ENCODE peak calls at places on chromosomes 5 and 9, in six cellular contexts. One of them, this sample, is unnamed. For H3K4me1, the result is how much of the 10 kb centered on the place peaks cover.

GRCh38 chr5:146048994-146049703 is 56.2 kb downstream of the PLAC8L1 start:
- ATAC-seq in Panc1: peak
- ATAC-seq in upper lobe of left lung: peak
- ATAC-seq in HCT116: peak
- ATAC-seq in K562: peak
- ATAC-seq in HepG2: peak
- ATAC-seq in this sample: peak

GRCh38 chr5:135965504-135965903 is 10.7 kb upstream of the LECT2 start:
- ATAC-seq in Panc1: no peak
- ATAC-seq in HepG2: no peak
- ATAC-seq in upper lobe of left lung: no peak
- ATAC-seq in K562: no peak
- ATAC-seq in HCT116: no peak
- ATAC-seq in this sample: no peak

GRCh38 chr5:134209477-134210240 is 16.2 kb downstream of the PPP2CA start:
- ATAC-seq in HCT116: no peak
- ATAC-seq in Panc1: no peak
- ATAC-seq in HepG2: no peak
- ATAC-seq in upper lobe of left lung: no peak
- ATAC-seq in K562: no peak
- ATAC-seq in this sample: no peak

GRCh38 chr5:133285583-133286021 is 233.8 kb downstream of the HSPA4 start:
- ATAC-seq in HCT116: peak
- ATAC-seq in upper lobe of left lung: peak
- ATAC-seq in Panc1: peak
- ATAC-seq in K562: peak
- ATAC-seq in HepG2: no peak
- ATAC-seq in this sample: peak

GRCh38 chr5:41418220-41419031 is 92.0 kb downstream of the PLCXD3 start:
- ATAC-seq in Panc1: peak
- ATAC-seq in HCT116: no peak
- ATAC-seq in upper lobe of left lung: no peak
- ATAC-seq in HepG2: no peak
- ATAC-seq in K562: no peak
- ATAC-seq in this sample: no peak

GRCh38 chr9:75229605-75230332 is 141.5 kb downstream of the OSTF1 start:
- ATAC-seq in K562: peak
- ATAC-seq in Panc1: no peak
- ATAC-seq in upper lobe of left lung: no peak
- ATAC-seq in HepG2: peak
- ATAC-seq in HCT116: peak
- ATAC-seq in this sample: peak

GRCh38 chr9:98888794-98889495 is 54.8 kb upstream of the COL15A1 start:
- ATAC-seq in HCT116: no peak
- ATAC-seq in Panc1: no peak
- ATAC-seq in HepG2: no peak
- ATAC-seq in K562: no peak
- ATAC-seq in upper lobe of left lung: no peak
- ATAC-seq in this sample: no peak

GRCh38 chr9:134928796-134929559 is 11.3 kb upstream of the FCN1 start:
- ATAC-seq in HepG2: no peak
- ATAC-seq in upper lobe of left lung: peak
- ATAC-seq in HCT116: no peak
- ATAC-seq in Panc1: no peak
- ATAC-seq in K562: no peak
- ATAC-seq in this sample: peak

GRCh38 chr9:125269014-125269397 is 7.4 kb downstream of the GAPVD1 start:
- ATAC-seq in K562: no peak
- ATAC-seq in upper lobe of left lung: no peak
- ATAC-seq in HCT116: no peak
- ATAC-seq in HepG2: no peak
- ATAC-seq in Panc1: no peak
- ATAC-seq in this sample: no peak

GRCh38 chr9:107784235-107784958 is 294.8 kb upstream of the KLF4 start:
- ATAC-seq in upper lobe of left lung: peak
- ATAC-seq in K562: peak
- ATAC-seq in HCT116: peak
- ATAC-seq in Panc1: no peak
- ATAC-seq in HepG2: peak
- ATAC-seq in this sample: peak
- TF ChIP-seq POLR2AphosphoS5 in upper lobe of left lung: peak
- TF ChIP-seq POLR2AphosphoS5 in K562: peak
- TF ChIP-seq POLR2AphosphoS5 in HCT116: no peak
- TF ChIP-seq POLR2AphosphoS5 in Panc1: no peak
- TF ChIP-seq POLR2AphosphoS5 in HepG2: no peak
- TF ChIP-seq POLR2AphosphoS5 in this sample: no peak

GRCh38 chr9:38018964-38019602 is 49.9 kb downstream of the SHB start:
- ATAC-seq in HCT116: peak
- ATAC-seq in upper lobe of left lung: peak
- ATAC-seq in K562: peak
- ATAC-seq in HepG2: peak
- ATAC-seq in Panc1: peak
- ATAC-seq in this sample: peak
- H3K4me1 ChIP-seq in HCT116: under half
- H3K4me1 ChIP-seq in upper lobe of left lung: half or more
- H3K4me1 ChIP-seq in K562: under half
- H3K4me1 ChIP-seq in HepG2: half or more
- H3K4me1 ChIP-seq in Panc1: half or more
- H3K4me1 ChIP-seq in this sample: half or more

GRCh38 chr5:112883192-112883591 is 22.1 kb downstream of the SRP19 start:
- ATAC-seq in Panc1: no peak
- ATAC-seq in HepG2: no peak
- ATAC-seq in HCT116: no peak
- ATAC-seq in upper lobe of left lung: no peak
- ATAC-seq in K562: peak
- ATAC-seq in this sample: no peak

GRCh38 chr5:112880219-112880964 is 19.3 kb downstream of the SRP19 start:
- ATAC-seq in HCT116: no peak
- ATAC-seq in K562: no peak
- ATAC-seq in upper lobe of left lung: no peak
- ATAC-seq in Panc1: no peak
- ATAC-seq in HepG2: no peak
- ATAC-seq in this sample: no peak

GRCh38 chr5:112876362-112876761 is 15.3 kb downstream of the SRP19 start:
- ATAC-seq in HCT116: no peak
- ATAC-seq in Panc1: no peak
- ATAC-seq in K562: no peak
- ATAC-seq in HepG2: no peak
- ATAC-seq in upper lobe of left lung: no peak
- ATAC-seq in this sample: no peak

GRCh38 chr5:112878760-112879159 is 17.7 kb downstream of the SRP19 start:
- ATAC-seq in HCT116: peak
- ATAC-seq in Panc1: no peak
- ATAC-seq in upper lobe of left lung: no peak
- ATAC-seq in HepG2: no peak
- ATAC-seq in K562: peak
- ATAC-seq in this sample: no peak
- H3K4me3 ChIP-seq in HCT116: no peak
- H3K4me3 ChIP-seq in Panc1: no peak
- H3K4me3 ChIP-seq in upper lobe of left lung: no peak
- H3K4me3 ChIP-seq in HepG2: no peak
- H3K4me3 ChIP-seq in K562: no peak
- H3K4me3 ChIP-seq in this sample: no peak

GRCh38 chr9:128705051-128705965 is 3.0 kb downstream of the PKN3 start:
- ATAC-seq in K562: no peak
- ATAC-seq in HCT116: no peak
- ATAC-seq in HepG2: no peak
- ATAC-seq in upper lobe of left lung: no peak
- ATAC-seq in Panc1: no peak
- ATAC-seq in this sample: no peak

GRCh38 chr9:128703616-128704355 is 1.5 kb downstream of the PKN3 start:
- ATAC-seq in HCT116: peak
- ATAC-seq in HepG2: no peak
- ATAC-seq in K562: no peak
- ATAC-seq in Panc1: no peak
- ATAC-seq in upper lobe of left lung: peak
- ATAC-seq in this sample: peak

GRCh38 chr9:128704356-128704670 is 2.0 kb downstream of the PKN3 start:
- ATAC-seq in HepG2: no peak
- ATAC-seq in Panc1: no peak
- ATAC-seq in HCT116: no peak
- ATAC-seq in upper lobe of left lung: no peak
- ATAC-seq in K562: no peak
- ATAC-seq in this sample: no peak

GRCh38 chr9:128702949-128703615 is 779 bp downstream of the PKN3 start:
- ATAC-seq in HepG2: peak
- ATAC-seq in HCT116: peak
- ATAC-seq in K562: peak
- ATAC-seq in upper lobe of left lung: peak
- ATAC-seq in Panc1: peak
- ATAC-seq in this sample: peak

DNA sequence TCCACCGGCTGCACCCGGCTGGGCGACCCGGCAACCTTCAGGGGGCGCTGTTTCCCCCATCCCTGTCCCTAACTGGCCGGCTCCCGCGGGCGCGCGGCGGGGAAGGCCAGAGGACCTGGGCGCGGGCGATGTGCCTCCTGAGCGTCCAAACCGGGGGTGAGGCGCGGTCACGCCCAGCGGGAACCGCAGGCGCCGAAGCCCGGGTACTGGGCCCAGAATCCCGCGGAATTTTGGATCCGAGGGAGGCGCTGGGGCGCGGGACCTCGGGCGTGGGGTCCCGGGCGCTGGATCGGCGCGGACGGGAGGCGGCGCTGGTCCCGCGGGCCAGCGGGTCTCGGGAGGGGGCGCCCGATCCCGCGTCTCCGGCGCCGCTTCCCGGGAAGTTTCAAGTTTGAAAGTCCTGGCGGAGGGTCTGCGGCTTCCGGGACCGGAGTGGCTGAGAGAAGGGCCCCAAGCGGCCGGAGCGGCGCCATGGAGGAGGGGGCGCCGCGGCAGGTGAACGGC is at the start of gene PKN3:
- ATAC-seq in HepG2: peak
- ATAC-seq in K562: peak
- ATAC-seq in HCT116: peak
- ATAC-seq in upper lobe of left lung: peak
- ATAC-seq in Panc1: peak
- ATAC-seq in this sample: peak
- TF ChIP-seq POLR2AphosphoS5 in HepG2: peak
- TF ChIP-seq POLR2AphosphoS5 in K562: peak
- TF ChIP-seq POLR2AphosphoS5 in HCT116: peak
- TF ChIP-seq POLR2AphosphoS5 in upper lobe of left lung: no peak
- TF ChIP-seq POLR2AphosphoS5 in Panc1: peak
- TF ChIP-seq POLR2AphosphoS5 in this sample: no peak

GRCh38 chr9:131722260-131722659 is 17.6 kb downstream of the RAPGEF1 start:
- ATAC-seq in K562: no peak
- ATAC-seq in HepG2: no peak
- ATAC-seq in HCT116: no peak
- ATAC-seq in upper lobe of left lung: no peak
- ATAC-seq in Panc1: no peak
- ATAC-seq in this sample: no peak

GRCh38 chr9:131723632-131724031 is 16.2 kb downstream of the RAPGEF1 start:
- ATAC-seq in HCT116: no peak
- ATAC-seq in Panc1: no peak
- ATAC-seq in HepG2: no peak
- ATAC-seq in K562: no peak
- ATAC-seq in upper lobe of left lung: no peak
- ATAC-seq in this sample: no peak

GRCh38 chr9:131719262-131719908 is 20.5 kb downstream of the RAPGEF1 start:
- ATAC-seq in Panc1: no peak
- ATAC-seq in K562: no peak
- ATAC-seq in upper lobe of left lung: no peak
- ATAC-seq in HCT116: no peak
- ATAC-seq in HepG2: no peak
- ATAC-seq in this sample: no peak

GRCh38 chr9:131720330-131720729 is 19.5 kb downstream of the RAPGEF1 start:
- ATAC-seq in HCT116: no peak
- ATAC-seq in HepG2: no peak
- ATAC-seq in K562: no peak
- ATAC-seq in upper lobe of left lung: no peak
- ATAC-seq in Panc1: no peak
- ATAC-seq in this sample: no peak

DNA sequence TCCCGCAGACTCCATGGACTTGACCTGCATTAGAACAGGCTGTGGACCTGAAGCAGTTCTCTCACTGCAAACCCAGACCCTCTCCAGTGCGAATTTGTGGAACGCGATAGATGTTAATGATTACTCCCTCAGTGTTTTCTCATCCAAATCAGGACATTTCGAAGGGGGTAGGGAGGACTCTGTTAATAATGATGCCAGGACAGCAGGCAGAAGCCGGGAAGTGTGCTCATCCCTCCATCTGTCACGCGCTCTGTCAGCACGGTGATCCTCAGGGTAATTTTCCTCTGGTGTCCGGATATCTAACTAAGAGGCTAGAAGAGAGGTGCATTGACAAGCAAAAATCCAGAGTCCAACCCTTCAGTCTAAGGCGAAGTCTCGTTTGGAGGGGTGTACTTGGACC is 18.8 kb downstream of the RAPGEF1 start:
- ATAC-seq in Panc1: no peak
- ATAC-seq in K562: no peak
- ATAC-seq in upper lobe of left lung: no peak
- ATAC-seq in HCT116: no peak
- ATAC-seq in HepG2: no peak
- ATAC-seq in this sample: no peak
- H3K4me1 ChIP-seq in Panc1: under half
- H3K4me1 ChIP-seq in K562: under half
- H3K4me1 ChIP-seq in upper lobe of left lung: half or more
- H3K4me1 ChIP-seq in HCT116: under half
- H3K4me1 ChIP-seq in HepG2: under half
- H3K4me1 ChIP-seq in this sample: half or more

GRCh38 chr9:96232539-96233241 is 69.3 kb downstream of the HSD17B3 start:
- ATAC-seq in Panc1: peak
- ATAC-seq in HCT116: peak
- ATAC-seq in upper lobe of left lung: peak
- ATAC-seq in K562: peak
- ATAC-seq in HepG2: peak
- ATAC-seq in this sample: peak
- H3K4me3 ChIP-seq in Panc1: no peak
- H3K4me3 ChIP-seq in HCT116: no peak
- H3K4me3 ChIP-seq in upper lobe of left lung: no peak
- H3K4me3 ChIP-seq in K562: no peak
- H3K4me3 ChIP-seq in HepG2: no peak
- H3K4me3 ChIP-seq in this sample: no peak

This sample was measured in gastroesophageal sphincter.